ENCODE peak calls at places on chromosome 1, in six cellular contexts. E is T47D; V is stimulated activated CD8-positive, alpha-beta memory T cell treated with anti-CD3 and anti-CD28 coated beads, Interleukin-12 subunit alpha, Interleukin-12 subunit beta, amount 100 ng/mL, for 4 hours; I is EL; R is endothelial cell; M is caudate nucleus. A is an unnamed sample.

GRCh38 chr1:217498209-217498608 is 132.7 kb downstream of the GPATCH2 start:
- DNase-seq in E (no peak), V (no peak), I (no peak), R (no peak), M (no peak), A (no peak)

GRCh38 chr1:205170532-205171269 is 40.8 kb downstream of the DSTYK start:
- DNase-seq in E (no peak), V (no peak), I (no peak), R (no peak), M (no peak), A (no peak)

GRCh38 chr1:201769966-201770365 is 59.0 kb upstream of the IPO9 start:
- DNase-seq in E (no peak), V (no peak), I (peak), R (no peak), M (peak), A (no peak)

GRCh38 chr1:235597867-235598553 is 51.6 kb downstream of the GNG4 start:
- DNase-seq in E (peak), V (no peak), I (peak), R (no peak), M (no peak), A (no peak)

GRCh38 chr1:172145231-172145651 is 275.2 kb upstream of the C1orf105 start:
- DNase-seq in E (no peak), V (no peak), I (peak), R (no peak), M (no peak), A (no peak)

GRCh38 chr1:115183711-115184259 is 94.5 kb upstream of the TSPAN2 start:
- DNase-seq in E (no peak), V (no peak), I (no peak), R (no peak), M (no peak), A (no peak)

GRCh38 chr1:53567458-53568250 is 108.5 kb downstream of the DMRTB1 start:
- DNase-seq in E (no peak), V (no peak), I (no peak), R (no peak), M (no peak), A (no peak)

GRCh38 chr1:115544131-115544530 is 97.6 kb upstream of the VANGL1 start:
- DNase-seq in E (no peak), V (no peak), I (no peak), R (no peak), M (no peak), A (no peak)

GRCh38 chr1:4303303-4303702 is 351.1 kb upstream of the AJAP1 start:
- DNase-seq in E (no peak), V (no peak), I (no peak), R (no peak), M (no peak), A (no peak)

GRCh38 chr1:201566933-201567801 is 28.2 kb downstream of the NAV1 start:
- DNase-seq in E (no peak), V (no peak), I (no peak), R (no peak), M (no peak), A (no peak)

GRCh38 chr1:156639601-156640101 is 2.3 kb upstream of the BCAN start:
- DNase-seq in E (peak), V (no peak), I (peak), R (no peak), M (no peak), A (no peak)

GRCh38 chr1:243568793-243569192 is 281.2 kb downstream of the AKT3 start:
- DNase-seq in E (no peak), V (no peak), I (peak), R (no peak), M (no peak), A (no peak)

GRCh38 chr1:157006676-157007075 is 38.9 kb downstream of the ARHGEF11 start:
- DNase-seq in E (no peak), V (no peak), I (no peak), R (no peak), M (no peak), A (no peak)

GRCh38 chr1:206716519-206717236 is 32.0 kb downstream of the MAPKAPK2 start:
- DNase-seq in E (no peak), V (no peak), I (no peak), R (no peak), M (no peak), A (no peak)

GRCh38 chr1:111570781-111571181 is 48.8 kb upstream of the RAP1A start:
- DNase-seq in E (peak), V (peak), I (peak), R (peak), M (no peak), A (no peak)

GRCh38 chr1:247576514-247576913 is 11.6 kb upstream of the OR2G2 start:
- DNase-seq in E (peak), V (no peak), I (peak), R (no peak), M (no peak), A (no peak)